ENCODE peak calls at places on chromosomes 7 and 10, in eight cellular contexts. B is tibial artery, L is lung, N is spleen, Y is cardiac muscle cell, D is left lung, K is PC-9, A is uterus. E is an unnamed sample. For H3K36me3, the result is how much of the 10 kb centered on the place peaks cover.

GRCh38 chr10:67668448-67668847 is 27.5 kb downstream of the CTNNA3 start:
- DNase-seq in B (no peak), L (no peak), N (no peak), Y (peak), D (no peak), K (no peak), A (no peak), E (no peak)

GRCh38 chr7:127692200-127692599 is 40.2 kb downstream of the SND1 start:
- DNase-seq in B (no peak), L (no peak), N (no peak), Y (no peak), D (no peak), K (no peak), A (no peak), E (no peak)

GRCh38 chr7:26169271-26169670 is 17.3 kb downstream of the NFE2L3 start:
- DNase-seq in B (no peak), L (no peak), N (no peak), Y (no peak), D (no peak), K (no peak), A (no peak), E (no peak)

GRCh38 chr7:37201003-37201875 is 247.4 kb downstream of the ELMO1 start:
- DNase-seq in B (peak), L (peak), N (peak), Y (peak), D (peak), K (peak), A (peak), E (no peak)

GRCh38 chr7:28211006-28211405 is 30.4 kb upstream of the JAZF1 start:
- DNase-seq in B (no peak), L (no peak), N (no peak), Y (no peak), D (no peak), K (no peak), A (no peak), E (no peak)

GRCh38 chr10:33134011-33134751 is 176.2 kb upstream of the ITGB1 start:
- DNase-seq in B (peak), L (peak), N (no peak), Y (peak), D (peak), K (peak), A (peak), E (no peak)

GRCh38 chr7:91519241-91520200 is 255.3 kb downstream of the FZD1 start:
- DNase-seq in B (no peak), L (no peak), N (no peak), Y (peak), D (no peak), K (no peak), A (no peak), E (no peak)

GRCh38 chr10:81814842-81815241 is 60.2 kb upstream of the NRG3 start:
- DNase-seq in B (no peak), L (no peak), N (no peak), Y (no peak), D (no peak), K (no peak), A (no peak), E (no peak)

GRCh38 chr10:89213191-89213808 is 6.2 kb upstream of the CH25H start:
- DNase-seq in B (no peak), L (no peak), N (no peak), Y (peak), D (no peak), K (no peak), A (no peak), E (no peak)

GRCh38 chr10:93287775-93288174 is 194.4 kb downstream of the MYOF start:
- DNase-seq in B (no peak), L (no peak), N (no peak), Y (no peak), D (no peak), K (no peak), A (no peak), E (no peak)

GRCh38 chr7:92608380-92609322 is 18.5 kb upstream of the FAM133B start:
- DNase-seq in B (no peak), L (peak), N (no peak), Y (no peak), D (peak), K (no peak), A (peak), E (no peak)

GRCh38 chr10:61937631-61938284 is 36.3 kb downstream of the ARID5B start:
- DNase-seq in B (no peak), L (no peak), N (no peak), Y (peak), D (no peak), K (peak), A (no peak), E (no peak)

GRCh38 chr7:124765401-124766352 is at the start of gene GPR37:
- DNase-seq in B (peak), L (peak), N (peak), Y (peak), D (peak), K (peak), A (peak), E (peak)

GRCh38 chr7:510061-510481 is 9.6 kb downstream of the PDGFA start:
- DNase-seq in B (peak), L (no peak), N (peak), Y (no peak), D (no peak), K (no peak), A (no peak), E (no peak)

GRCh38 chr10:110456523-110457091 is 41.1 kb upstream of the DUSP5 start:
- DNase-seq in B (no peak), L (no peak), N (peak), Y (peak), D (no peak), K (peak), A (no peak), E (no peak)

GRCh38 chr7:134632937-134633540 is 13.6 kb upstream of the BPGM start:
- DNase-seq in B (no peak), L (no peak), N (no peak), Y (peak), D (no peak), K (no peak), A (no peak), E (no peak)

GRCh38 chr7:44541-44896 is 147.9 kb upstream of the FAM20C start:
- DNase-seq in B (no peak), L (no peak), N (peak), Y (no peak), D (no peak), K (no peak), A (peak), E (no peak)

GRCh38 chr7:81114682-81115081 is 195.8 kb upstream of the SEMA3C start:
- DNase-seq in B (no peak), L (no peak), N (no peak), Y (no peak), D (no peak), K (no peak), A (no peak), E (no peak)

GRCh38 chr10:124302951-124303505 is 115.7 kb downstream of the OAT start:
- DNase-seq in B (peak), L (no peak), N (no peak), Y (no peak), D (peak), K (no peak), A (no peak), E (no peak)

GRCh38 chr7:11006271-11006670 is 32.6 kb downstream of the PHF14 start:
- DNase-seq in B (no peak), L (no peak), N (no peak), Y (no peak), D (no peak), K (no peak), A (no peak), E (no peak)

GRCh38 chr7:28096713-28097112 is 83.9 kb downstream of the JAZF1 start:
- DNase-seq in B (no peak), L (peak), N (no peak), Y (peak), D (no peak), K (peak), A (peak), E (peak)

GRCh38 chr7:83413425-83413824 is 235.5 kb downstream of the SEMA3E start:
- DNase-seq in B (no peak), L (no peak), N (no peak), Y (peak), D (no peak), K (peak), A (no peak), E (no peak)

GRCh38 chr7:158695726-158696452 is 8.7 kb downstream of the NCAPG2 start:
- DNase-seq in B (peak), L (peak), N (peak), Y (peak), D (peak), K (peak), A (peak), E (no peak)

GRCh38 chr10:24344279-24344678 is 135.3 kb downstream of the KIAA1217 start:
- DNase-seq in B (no peak), L (no peak), N (no peak), Y (peak), D (no peak), K (peak), A (no peak), E (no peak)

GRCh38 chr10:52465202-52465601 is 151.1 kb downstream of the DKK1 start:
- DNase-seq in B (no peak), L (no peak), N (no peak), Y (no peak), D (no peak), K (no peak), A (no peak), E (no peak)

GRCh38 chr7:14606101-14606500 is 296.4 kb downstream of the DGKB start:
- DNase-seq in B (no peak), L (no peak), N (no peak), Y (peak), D (no peak), K (no peak), A (no peak), E (no peak)

GRCh38 chr10:68348265-68348741 is 15.6 kb upstream of the PBLD start:
- DNase-seq in B (no peak), L (no peak), N (no peak), Y (peak), D (no peak), K (no peak), A (no peak), E (no peak)

GRCh38 chr10:13003781-13004180 is 2.3 kb upstream of the CCDC3 start:
- DNase-seq in B (no peak), L (no peak), N (no peak), Y (no peak), D (no peak), K (no peak), A (no peak), E (no peak)

GRCh38 chr7:94975316-94975715 is 67.9 kb downstream of the PPP1R9A start:
- DNase-seq in B (no peak), L (no peak), N (no peak), Y (peak), D (no peak), K (peak), A (no peak), E (no peak)

GRCh38 chr10:63901916-63902315 is 380.7 kb downstream of the REEP3 start:
- DNase-seq in B (no peak), L (no peak), N (no peak), Y (no peak), D (no peak), K (no peak), A (no peak), E (no peak)

GRCh38 chr7:115368998-115369397 is 447.1 kb downstream of the MDFIC start:
- DNase-seq in B (no peak), L (no peak), N (no peak), Y (no peak), D (no peak), K (no peak), A (no peak), E (no peak)

DNA sequence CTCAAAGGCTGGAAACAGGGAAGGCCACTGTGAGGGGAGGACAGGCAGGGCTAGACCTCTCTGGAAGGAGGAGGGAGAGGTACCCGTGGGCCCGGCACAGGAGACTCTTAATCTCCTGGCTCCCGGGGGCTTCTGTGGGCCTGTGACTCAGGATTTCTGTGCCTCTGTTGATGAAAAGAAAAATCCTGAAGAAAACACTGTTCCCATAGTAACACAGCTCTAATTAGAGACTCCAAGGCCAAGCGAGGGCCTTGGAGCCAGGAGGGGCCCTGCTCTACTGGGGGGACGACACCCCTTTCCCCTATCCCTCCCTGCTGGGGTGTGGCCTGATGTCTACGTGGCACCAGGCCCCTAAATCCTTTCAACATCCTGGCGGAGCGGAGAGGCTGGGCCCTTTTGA is 174.1 kb upstream of the TNRC18 start:
- DNase-seq in B (no peak), L (no peak), N (no peak), Y (peak), D (no peak), K (no peak), A (no peak), E (no peak)
- H3K4me3 ChIP-seq in B (no peak), L (no peak), N (no peak), Y (no peak), D (no peak), K (no peak), A (no peak), E (peak)

DNA sequence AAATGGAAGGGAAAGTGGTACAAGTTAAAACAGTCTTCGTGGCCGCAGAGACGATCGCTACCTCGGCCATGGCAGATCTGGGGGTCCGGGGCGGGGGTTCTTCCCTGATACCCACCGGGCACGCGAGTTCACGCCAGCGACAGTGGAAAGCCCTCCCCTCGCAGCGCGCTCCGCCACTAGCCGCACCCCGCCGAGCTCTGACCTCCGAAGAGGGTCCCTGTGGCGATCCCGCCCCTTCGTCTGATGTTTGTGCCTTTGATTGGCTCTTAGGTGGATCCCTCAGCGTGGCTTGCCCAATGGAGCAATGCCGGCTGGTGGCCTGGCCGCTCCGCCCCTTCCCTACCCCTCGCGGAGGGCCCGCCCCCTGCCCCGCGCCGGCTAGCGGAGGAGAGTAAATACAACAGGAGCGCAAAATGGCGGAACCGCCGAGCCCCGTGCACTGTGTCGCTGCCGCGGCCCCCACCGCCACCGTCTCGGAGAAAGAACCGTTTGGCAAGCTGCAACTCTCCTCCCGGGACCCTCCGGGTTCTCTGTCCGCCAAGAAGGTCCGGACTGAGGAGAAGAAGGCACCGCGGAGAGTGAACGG is at the start of gene RSBN1L:
- DNase-seq in B (peak), L (peak), N (peak), Y (peak), D (peak), K (peak), A (peak), E (peak)
- TF ChIP-seq CTCF in B (peak), L (peak), N (peak), Y (peak), D (peak), K (no peak), A (peak), E (peak)

GRCh38 chr7:75968561-75969001 is 25.8 kb downstream of the TMEM120A start:
- DNase-seq in B (peak), L (no peak), N (peak), Y (no peak), D (no peak), K (no peak), A (no peak), E (no peak)

GRCh38 chr7:75971309-75971960 is 23.0 kb downstream of the TMEM120A start:
- DNase-seq in B (no peak), L (no peak), N (no peak), Y (no peak), D (no peak), K (no peak), A (no peak), E (no peak)

GRCh38 chr7:75968012-75968411 is 26.4 kb downstream of the TMEM120A start:
- DNase-seq in B (no peak), L (no peak), N (peak), Y (no peak), D (no peak), K (no peak), A (no peak), E (no peak)

GRCh38 chr7:75969182-75969581 is 25.2 kb downstream of the TMEM120A start:
- DNase-seq in B (peak), L (no peak), N (peak), Y (no peak), D (no peak), K (no peak), A (peak), E (no peak)

DNA sequence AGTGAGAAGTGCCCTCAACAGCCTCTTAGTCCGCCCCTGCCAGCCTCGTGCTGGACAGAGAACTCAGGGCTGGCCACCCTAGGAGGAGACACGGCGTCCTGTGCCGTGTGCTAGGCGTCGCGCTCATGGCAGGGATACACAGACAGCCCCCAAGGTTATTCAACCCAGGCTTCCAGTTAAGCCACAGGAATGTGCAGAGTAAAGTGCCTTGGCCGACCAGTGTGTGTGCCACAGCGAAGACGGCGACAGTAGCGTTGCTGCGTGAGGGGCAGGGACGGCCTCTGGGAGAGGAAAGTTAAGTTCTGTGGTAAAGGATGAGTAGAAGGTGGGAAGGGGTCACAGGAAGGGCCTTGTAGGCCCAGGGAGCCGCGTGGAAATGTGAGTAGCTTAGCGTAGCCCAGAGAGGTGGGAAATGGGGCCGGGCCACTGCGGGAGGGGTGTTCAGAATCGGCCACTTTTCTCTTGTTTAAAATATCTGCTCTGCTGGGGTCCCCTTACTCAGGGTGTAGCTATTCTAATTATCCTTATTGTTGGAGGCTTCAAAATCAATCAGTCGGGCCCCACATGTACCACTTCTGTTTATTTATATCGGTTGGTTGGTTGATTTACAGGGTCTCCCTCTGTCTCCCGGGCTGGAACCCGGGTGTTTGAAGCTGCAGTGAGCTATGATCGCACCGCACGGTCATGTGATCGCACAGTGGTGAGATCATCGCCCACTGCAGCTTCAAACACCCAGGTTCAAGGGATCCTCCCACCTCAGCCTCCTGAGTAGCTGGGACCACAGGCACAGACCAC is 24.5 kb downstream of the TMEM120A start:
- DNase-seq in B (no peak), L (no peak), N (peak), Y (no peak), D (no peak), K (no peak), A (no peak), E (no peak)
- H3K36me3 ChIP-seq in B (under half), L (under half), N (half or more), Y (under half), D (half or more), K (under half), A (under half), E (under half)

GRCh38 chr10:3781458-3782098 is 3.4 kb downstream of the KLF6 start:
- DNase-seq in B (peak), L (no peak), N (peak), Y (peak), D (peak), K (no peak), A (peak), E (no peak)

GRCh38 chr10:3782099-3782455 is 2.9 kb downstream of the KLF6 start:
- DNase-seq in B (no peak), L (no peak), N (no peak), Y (peak), D (no peak), K (no peak), A (peak), E (no peak)

GRCh38 chr10:3780056-3780765 is 4.8 kb downstream of the KLF6 start:
- DNase-seq in B (no peak), L (no peak), N (peak), Y (peak), D (no peak), K (peak), A (no peak), E (no peak)

GRCh38 chr10:3779146-3779707 is 5.8 kb downstream of the KLF6 start:
- DNase-seq in B (no peak), L (no peak), N (peak), Y (peak), D (no peak), K (no peak), A (no peak), E (no peak)

DNA sequence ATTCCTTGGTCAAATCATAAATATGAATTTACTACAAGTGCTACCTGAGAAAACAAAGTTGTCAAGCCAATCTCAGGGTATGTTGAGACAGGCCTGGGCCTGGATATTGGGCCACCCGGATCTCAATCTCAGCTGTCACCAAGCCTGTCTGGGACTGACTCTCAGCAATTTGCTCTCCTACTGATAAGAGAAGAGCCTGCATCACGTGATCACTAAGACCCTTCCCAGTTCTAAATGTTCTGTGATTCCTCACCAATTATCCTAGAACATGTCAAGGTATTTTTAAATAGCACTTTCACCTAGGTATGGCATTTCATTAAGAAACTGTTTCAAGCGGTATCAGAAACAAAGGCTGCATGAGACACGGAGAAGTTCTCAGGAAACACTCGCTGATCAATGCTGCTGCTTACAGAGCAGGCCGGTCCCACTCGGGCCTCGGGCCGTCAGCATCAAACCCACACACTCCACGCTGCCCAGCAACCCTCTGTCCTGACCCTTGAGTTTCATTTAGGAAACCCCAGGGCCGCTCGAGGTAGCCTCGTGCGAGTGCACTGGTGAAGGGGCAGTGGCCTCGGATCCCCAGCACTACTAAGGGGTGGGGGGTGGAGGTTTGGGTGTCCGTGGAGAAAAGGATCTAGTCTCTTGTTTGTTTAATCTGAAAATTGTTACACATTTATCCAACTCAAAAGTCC is 4.1 kb downstream of the KLF6 start:
- DNase-seq in B (no peak), L (no peak), N (peak), Y (peak), D (no peak), K (no peak), A (no peak), E (no peak)
- H3K4me3 ChIP-seq in B (peak), L (peak), N (peak), Y (no peak), D (peak), K (peak), A (peak), E (peak)

GRCh38 chr7:88109612-88110011 is 110.2 kb downstream of the SRI start:
- DNase-seq in B (no peak), L (no peak), N (no peak), Y (no peak), D (no peak), K (no peak), A (no peak), E (no peak)

GRCh38 chr7:88111842-88112385 is 107.9 kb downstream of the SRI start:
- DNase-seq in B (no peak), L (no peak), N (no peak), Y (no peak), D (no peak), K (no peak), A (no peak), E (no peak)

GRCh38 chr7:88115258-88116195 is 104.3 kb downstream of the SRI start:
- DNase-seq in B (no peak), L (no peak), N (no peak), Y (peak), D (no peak), K (no peak), A (no peak), E (no peak)

GRCh38 chr7:88106430-88106829 is 113.4 kb downstream of the SRI start:
- DNase-seq in B (no peak), L (no peak), N (no peak), Y (no peak), D (no peak), K (no peak), A (no peak), E (peak)

GRCh38 chr7:88111136-88111748 is 108.6 kb downstream of the SRI start:
- DNase-seq in B (no peak), L (no peak), N (no peak), Y (peak), D (no peak), K (peak), A (no peak), E (no peak)
- TF ChIP-seq CTCF in B (peak), L (peak), N (peak), Y (peak), D (peak), K (peak), A (peak), E (peak)

E was measured in GM06990.